ENCODE peak calls at places on chromosomes 6 and 20, in four cellular contexts. One of them, this sample, is unnamed.

GRCh38 chr20:22257912-22258311 is 326.5 kb downstream of the FOXA2 start:
- DNase-seq in breast epithelium: no peak
- DNase-seq in HCT116: no peak
- DNase-seq in Panc1: no peak
- DNase-seq in this sample: no peak

GRCh38 chr6:165109011-165109410 is 200.4 kb downstream of the C6orf118 start:
- DNase-seq in breast epithelium: no peak
- DNase-seq in Panc1: no peak
- DNase-seq in HCT116: no peak
- DNase-seq in this sample: no peak

GRCh38 chr6:72040106-72040505 is 153.8 kb downstream of the RIMS1 start:
- DNase-seq in breast epithelium: no peak
- DNase-seq in HCT116: no peak
- DNase-seq in Panc1: no peak
- DNase-seq in this sample: no peak

GRCh38 chr6:42199106-42199981 is 4.6 kb upstream of the GUCA1B start:
- DNase-seq in Panc1: no peak
- DNase-seq in breast epithelium: no peak
- DNase-seq in HCT116: no peak
- DNase-seq in this sample: no peak

GRCh38 chr6:89180971-89181370 is 35.1 kb downstream of the PM20D2 start:
- DNase-seq in Panc1: no peak
- DNase-seq in HCT116: no peak
- DNase-seq in breast epithelium: no peak
- DNase-seq in this sample: no peak

GRCh38 chr6:3061501-3061941 is 6.8 kb upstream of the RIPK1 start:
- DNase-seq in breast epithelium: no peak
- DNase-seq in Panc1: no peak
- DNase-seq in HCT116: no peak
- DNase-seq in this sample: no peak

GRCh38 chr6:148998704-148999103 is 251.9 kb downstream of the UST start:
- DNase-seq in HCT116: no peak
- DNase-seq in breast epithelium: no peak
- DNase-seq in Panc1: no peak
- DNase-seq in this sample: no peak

GRCh38 chr6:100493206-100493888 is 28.6 kb upstream of the SIM1 start:
- DNase-seq in breast epithelium: no peak
- DNase-seq in HCT116: no peak
- DNase-seq in Panc1: no peak
- DNase-seq in this sample: no peak

DNA sequence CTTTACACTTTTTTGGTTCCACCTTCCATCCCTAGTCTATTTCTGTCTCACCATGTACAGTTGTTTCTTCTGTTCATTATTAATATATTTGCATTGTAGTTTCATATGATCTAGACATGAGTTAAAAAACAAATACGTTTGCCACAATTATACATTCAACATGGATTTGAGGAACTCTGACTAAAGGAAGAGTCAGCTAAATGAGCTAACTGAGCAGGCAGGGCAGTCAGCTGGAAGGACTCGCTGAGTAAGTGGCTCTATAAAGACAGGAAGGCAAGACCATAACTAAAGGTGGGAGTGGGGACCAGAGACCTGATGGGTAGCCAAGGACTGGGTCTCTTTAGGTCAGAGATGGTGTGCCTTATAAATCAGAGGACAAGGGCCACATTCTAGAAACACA is 26.3 kb downstream of the TMX4 start:
- DNase-seq in breast epithelium: no peak
- DNase-seq in Panc1: no peak
- DNase-seq in HCT116: no peak
- DNase-seq in this sample: no peak
- TF ChIP-seq POLR2AphosphoS5 in breast epithelium: no peak
- TF ChIP-seq POLR2AphosphoS5 in Panc1: no peak
- TF ChIP-seq POLR2AphosphoS5 in HCT116: no peak
- TF ChIP-seq POLR2AphosphoS5 in this sample: no peak

GRCh38 chr6:34072727-34073126 is 73.2 kb downstream of the GRM4 start:
- DNase-seq in breast epithelium: no peak
- DNase-seq in Panc1: no peak
- DNase-seq in HCT116: no peak
- DNase-seq in this sample: no peak

GRCh38 chr6:34073504-34073903 is 72.4 kb downstream of the GRM4 start:
- DNase-seq in Panc1: no peak
- DNase-seq in HCT116: no peak
- DNase-seq in breast epithelium: no peak
- DNase-seq in this sample: no peak

GRCh38 chr6:34071884-34072379 is 74.0 kb downstream of the GRM4 start:
- DNase-seq in Panc1: no peak
- DNase-seq in HCT116: no peak
- DNase-seq in breast epithelium: no peak
- DNase-seq in this sample: no peak

GRCh38 chr6:34070315-34071110 is 75.4 kb downstream of the GRM4 start:
- DNase-seq in Panc1: no peak
- DNase-seq in breast epithelium: no peak
- DNase-seq in HCT116: no peak
- DNase-seq in this sample: no peak

GRCh38 chr6:34071111-34071883 is 74.6 kb downstream of the GRM4 start:
- DNase-seq in Panc1: no peak
- DNase-seq in HCT116: no peak
- DNase-seq in breast epithelium: no peak
- DNase-seq in this sample: no peak
- TF ChIP-seq POLR2AphosphoS5 in Panc1: no peak
- TF ChIP-seq POLR2AphosphoS5 in HCT116: no peak
- TF ChIP-seq POLR2AphosphoS5 in breast epithelium: no peak
- TF ChIP-seq POLR2AphosphoS5 in this sample: no peak

DNA sequence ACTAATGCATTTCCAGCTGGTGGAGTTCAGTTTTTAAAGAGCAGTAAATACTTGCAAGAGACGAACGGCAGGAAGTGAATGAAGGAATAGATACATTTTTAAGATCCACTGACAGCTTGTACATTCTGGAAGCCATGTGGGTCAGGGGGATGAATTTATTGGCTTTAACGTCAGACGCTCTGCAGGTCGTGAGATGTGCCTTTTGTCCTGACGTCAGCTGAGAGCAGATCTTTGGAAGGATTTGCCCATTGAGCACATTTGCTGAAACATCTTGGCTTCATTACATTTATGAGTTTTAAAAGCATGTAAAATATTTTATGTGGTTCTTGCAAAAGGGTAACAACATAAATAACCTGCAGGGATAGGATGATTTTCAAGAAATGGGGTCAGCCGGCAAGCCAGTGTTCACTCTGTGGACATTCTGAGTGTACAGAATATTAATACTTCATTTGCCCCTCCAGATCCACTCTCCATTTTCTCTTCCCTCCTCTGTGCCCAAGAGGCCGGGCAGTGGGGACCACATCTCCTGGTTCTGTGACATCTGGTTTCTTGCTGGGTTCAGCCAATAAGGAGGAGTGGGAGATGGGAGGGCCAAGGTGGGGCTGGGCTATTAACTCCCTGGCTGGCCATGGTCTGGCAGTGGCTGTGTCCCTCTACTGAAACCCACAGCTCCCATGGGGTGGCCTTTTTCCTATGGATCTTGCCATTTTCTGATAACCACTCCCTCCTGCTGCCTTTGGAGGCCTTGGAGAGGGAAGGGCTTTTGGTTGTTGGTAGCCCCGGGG is 29.8 kb upstream of the SALL4 start:
- DNase-seq in Panc1: no peak
- DNase-seq in HCT116: no peak
- DNase-seq in breast epithelium: no peak
- DNase-seq in this sample: no peak
- TF ChIP-seq POLR2AphosphoS5 in Panc1: no peak
- TF ChIP-seq POLR2AphosphoS5 in HCT116: no peak
- TF ChIP-seq POLR2AphosphoS5 in breast epithelium: no peak
- TF ChIP-seq POLR2AphosphoS5 in this sample: no peak

DNA sequence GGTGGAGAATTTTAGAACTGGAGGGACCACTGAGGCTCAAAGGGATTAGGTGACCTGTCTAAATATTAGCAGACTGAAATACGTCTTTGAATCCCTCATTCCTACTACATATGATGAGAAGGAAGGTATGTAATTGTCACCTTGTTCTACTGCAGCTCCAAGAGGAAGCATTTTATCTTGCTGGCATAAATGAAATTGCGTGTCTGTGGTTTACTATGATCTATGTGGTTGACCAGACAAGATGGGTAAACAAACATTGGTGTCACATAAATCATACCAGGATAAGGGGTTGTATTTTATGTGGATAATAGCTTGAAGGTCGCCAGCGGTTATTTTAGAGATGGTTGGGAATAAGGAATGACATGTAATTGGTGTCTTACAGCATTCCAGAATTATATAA is 78.2 kb downstream of the LAMA4 start:
- DNase-seq in Panc1: no peak
- DNase-seq in breast epithelium: no peak
- DNase-seq in HCT116: no peak
- DNase-seq in this sample: no peak
- TF ChIP-seq POLR2AphosphoS5 in Panc1: no peak
- TF ChIP-seq POLR2AphosphoS5 in breast epithelium: no peak
- TF ChIP-seq POLR2AphosphoS5 in HCT116: no peak
- TF ChIP-seq POLR2AphosphoS5 in this sample: no peak